ENCODE peak calls at places on chromosomes 6 and 20, in four cellular contexts. S, L, U and F are unnamed samples.

GRCh38 chr6:34300332-34300751 is 51.5 kb upstream of the SMIM29 start:
- DNase-seq in S (no peak), U (no peak), L (no peak), F (no peak)

GRCh38 chr20:44702776-44703175 is 12.4 kb upstream of the CCN5 start:
- DNase-seq in S (peak; percentile 48), L (peak; percentile 98), U (peak; percentile 89), F (no peak)

GRCh38 chr20:45592574-45593189 is 13.6 kb upstream of the WFDC8 start:
- DNase-seq in L (peak; percentile 59), S (peak; percentile 77), U (peak; percentile 62), F (peak; percentile 60)

GRCh38 chr20:1876217-1876921 is 18.8 kb upstream of the SIRPA start:
- DNase-seq in L (no peak), S (no peak), U (no peak), F (peak; percentile 72)

GRCh38 chr6:105428342-105428957 is 25.6 kb upstream of the PREP start:
- DNase-seq in U (peak; percentile 88), L (peak; percentile 94), S (no peak), F (peak; percentile 68)

GRCh38 chr20:19528286-19529030 is 229.6 kb upstream of the RIN2 start:
- DNase-seq in S (no peak), L (no peak), U (no peak), F (no peak)

GRCh38 chr6:79602859-79603258 is 28.3 kb upstream of the SH3BGRL2 start:
- DNase-seq in S (no peak), U (no peak), L (no peak), F (no peak)

GRCh38 chr6:86107985-86108384 is 465.3 kb upstream of the SYNCRIP start:
- DNase-seq in L (no peak), S (no peak), U (no peak), F (no peak)

GRCh38 chr6:46741910-46742309 is 4.8 kb upstream of the ANKRD66 start:
- DNase-seq in L (no peak), U (no peak), S (no peak), F (no peak)

GRCh38 chr20:60254901-60255411 is 296.7 kb downstream of the CDH26 start:
- DNase-seq in S (no peak), U (peak; percentile 81), L (peak; percentile 5), F (peak; percentile 19)

GRCh38 chr20:53387983-53388675 is 205.5 kb downstream of the ZNF217 start:
- DNase-seq in S (no peak), L (no peak), U (no peak), F (no peak)

GRCh38 chr6:157631838-157632237 is 191.2 kb upstream of the SNX9 start:
- DNase-seq in S (no peak), U (no peak), L (no peak), F (no peak)

GRCh38 chr6:156865019-156865629 is 87.9 kb downstream of the ARID1B start:
- DNase-seq in L (peak; percentile 67), S (no peak), U (peak; percentile 36), F (no peak)

GRCh38 chr6:2772840-2773239 is 7.6 kb downstream of the WRNIP1 start:
- DNase-seq in L (no peak), U (no peak), S (no peak), F (no peak)

GRCh38 chr6:139742671-139743070 is 368.2 kb upstream of the CITED2 start:
- DNase-seq in U (no peak), L (no peak), S (no peak), F (no peak)

GRCh38 chr20:35226775-35227681 is 538 bp downstream of the MMP24 start:
- DNase-seq in S (peak; percentile 10), U (peak; percentile 75), L (peak; percentile 46), F (peak; percentile 45)

GRCh38 chr6:69933239-69933638 is 66.9 kb downstream of the COL19A1 start:
- DNase-seq in U (peak; percentile 12), S (no peak), L (peak; percentile 52), F (peak; percentile 22)

GRCh38 chr6:50905297-50905696 is 86.6 kb downstream of the TFAP2B start:
- DNase-seq in U (no peak), S (no peak), L (no peak), F (peak; percentile 64)

GRCh38 chr6:17904491-17905120 is 82.8 kb downstream of the KIF13A start:
- DNase-seq in S (no peak), U (no peak), L (no peak), F (no peak)

GRCh38 chr6:157396026-157396425 is 15.0 kb downstream of the ZDHHC14 start:
- DNase-seq in L (no peak), U (no peak), S (no peak), F (no peak)

GRCh38 chr20:19767070-19767469 is 9.0 kb downstream of the RIN2 start:
- DNase-seq in S (no peak), U (no peak), L (no peak), F (peak; percentile 70)

GRCh38 chr6:47246556-47246955 is 63.1 kb downstream of the TNFRSF21 start:
- DNase-seq in U (no peak), S (peak; percentile 71), L (no peak), F (no peak)

DNA sequence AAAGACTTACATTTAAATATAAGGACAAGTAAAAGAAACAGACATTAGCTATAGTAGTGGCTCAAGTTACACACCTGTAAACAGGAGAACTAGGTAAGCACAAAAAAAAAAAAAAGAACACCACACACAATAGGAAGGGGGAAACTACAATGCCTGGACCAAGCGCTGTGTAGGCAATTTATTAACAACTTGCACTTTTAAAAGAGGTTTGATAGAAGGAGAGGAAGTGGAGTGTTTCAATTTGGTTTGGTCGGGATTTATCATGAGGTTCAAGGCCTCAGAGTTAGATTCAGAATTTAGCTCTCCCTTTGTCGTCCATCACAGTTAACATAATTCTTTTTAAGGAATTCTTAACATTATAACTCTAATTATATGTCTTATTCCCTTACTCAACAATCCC is 1.1 kb upstream of the USP49 start:
- DNase-seq in L (no peak), S (no peak), U (no peak), F (no peak)
- H3K4me3 ChIP-seq in L (peak overlapping the region; percentile 86), S (peak overlapping the region; percentile 88), U (peak overlapping the region; percentile 95), F (peak overlapping the region; percentile 80)

DNA sequence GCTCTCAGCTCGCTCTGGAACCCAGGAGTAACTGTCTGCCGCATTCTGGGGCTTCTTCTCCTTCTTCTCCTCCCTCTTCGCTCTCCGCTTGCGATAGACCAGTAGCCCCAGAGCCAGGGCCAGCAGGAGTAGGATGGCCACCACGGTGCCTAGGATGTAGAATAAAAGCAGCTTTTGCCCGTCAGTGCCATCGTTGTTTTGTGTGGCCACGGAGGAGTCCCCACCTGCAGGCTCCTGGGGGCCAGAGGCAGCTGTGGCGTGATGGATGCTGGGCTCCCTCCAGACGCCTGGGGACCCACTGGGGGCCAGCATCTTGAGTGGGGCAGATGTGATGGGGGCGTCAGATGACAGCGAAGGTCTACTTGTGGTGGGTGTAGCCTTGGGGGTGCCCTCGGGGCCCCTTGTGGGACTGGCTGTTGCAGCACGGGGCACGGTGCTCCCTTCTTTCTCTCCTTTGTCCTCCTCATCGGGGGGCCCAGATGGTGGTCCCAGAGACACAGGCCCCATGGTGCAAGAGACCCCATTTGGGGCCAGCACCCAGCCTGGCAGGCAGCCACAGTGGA is 1.8 kb downstream of the CD93 start:
- DNase-seq in L (no peak), U (no peak), S (no peak), F (no peak)
- H3K4me3 ChIP-seq in L (no peak overlapping the region), U (no peak overlapping the region), S (no peak overlapping the region), F (no peak overlapping the region)

DNA sequence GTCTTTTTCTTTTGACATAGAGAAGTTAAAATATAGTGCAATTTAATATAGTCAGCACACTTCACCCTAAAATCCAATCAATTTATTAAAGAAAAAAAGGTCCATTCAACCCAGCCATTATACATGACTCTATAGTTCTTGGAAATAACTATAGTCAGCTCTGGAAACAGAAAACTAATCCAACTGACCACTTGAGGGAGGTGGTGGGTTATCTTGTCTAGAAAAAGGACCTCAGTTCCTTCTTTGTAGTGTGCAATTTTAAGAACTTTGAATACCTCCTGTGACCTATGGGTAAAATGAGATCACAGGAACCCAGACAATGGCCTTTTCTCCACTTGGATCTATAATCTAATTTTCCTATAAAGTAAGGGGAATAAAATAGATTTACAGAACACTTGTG is 163.6 kb upstream of the CENPW start:
- DNase-seq in U (peak; percentile 27), S (no peak), L (peak; percentile 75), F (no peak)
- H3K4me3 ChIP-seq in U (no peak overlapping the region), S (no peak overlapping the region), L (no peak overlapping the region), F (no peak overlapping the region)

GRCh38 chr6:41625442-41625841 is 12.8 kb upstream of the MDFI start:
- DNase-seq in U (no peak), L (peak; percentile 48), S (peak; percentile 49), F (peak; percentile 81)

GRCh38 chr6:41622210-41622990 is 15.9 kb upstream of the MDFI start:
- DNase-seq in U (no peak), S (peak; percentile 14), L (peak; percentile 73), F (peak; percentile 29)

GRCh38 chr6:41626022-41626421 is 12.2 kb upstream of the MDFI start:
- DNase-seq in L (no peak), S (no peak), U (no peak), F (no peak)

GRCh38 chr6:41626917-41627316 is 11.4 kb upstream of the MDFI start:
- DNase-seq in S (no peak), U (no peak), L (peak; percentile 41), F (peak; percentile 97)

GRCh38 chr6:41624621-41625365 is 13.5 kb upstream of the MDFI start:
- DNase-seq in S (peak; percentile 33), U (no peak), L (no peak), F (no peak)
- H3K4me3 ChIP-seq in S (no peak overlapping the region), U (no peak overlapping the region), L (no peak overlapping the region), F (no peak overlapping the region)